ENCODE peak calls at places on chromosomes 12 and 14, in five cellular contexts. B is mammary epithelial cell, L is neural progenitor cell, M is endothelial cell of umbilical vein, A is astrocyte. O is an unnamed sample.

GRCh38 chr12:64889434-64890216 is 65.2 kb downstream of the TBC1D30 start:
- DNase-seq in A (no peak), B (no peak), M (no peak), L (no peak), O (no peak)

GRCh38 chr14:21011136-21011535 is 12.0 kb downstream of the SLC39A2 start:
- DNase-seq in L (no peak), B (no peak), M (no peak), A (no peak), O (no peak)

GRCh38 chr12:7322599-7322998 is 18.7 kb downstream of the ACSM4 start:
- DNase-seq in B (no peak), M (no peak), L (no peak), A (no peak), O (no peak)

GRCh38 chr12:45192041-45192695 is 23.7 kb upstream of the ANO6 start:
- DNase-seq in B (peak; percentile 57), M (peak; percentile 85), L (peak; percentile 9), A (peak; percentile 76), O (peak; percentile 50)

GRCh38 chr12:111444314-111444705 is 38.6 kb downstream of the SH2B3 start:
- DNase-seq in B (peak; percentile 27), L (no peak), A (peak; percentile 64), M (no peak), O (peak; percentile 72)

GRCh38 chr14:36600431-36600830 is 18.0 kb upstream of the NKX2-8 start:
- DNase-seq in A (no peak), L (peak; percentile 35), B (no peak), M (no peak), O (no peak)

GRCh38 chr12:92077530-92077929 is 68.1 kb downstream of the BTG1 start:
- DNase-seq in B (no peak), L (no peak), A (no peak), M (no peak), O (no peak)

GRCh38 chr12:12392428-12392827 is 35.5 kb downstream of the BORCS5 start:
- DNase-seq in B (no peak), M (no peak), L (no peak), A (no peak), O (peak; percentile 31)

GRCh38 chr14:56603648-56604047 is 24.1 kb downstream of the TMEM260 start:
- DNase-seq in L (no peak), M (no peak), A (no peak), B (no peak), O (no peak)

GRCh38 chr12:101209319-101210302 is at the start of gene SLC5A8:
- DNase-seq in L (peak; percentile 77), B (peak; percentile 2), M (no peak), A (no peak), O (peak; percentile 36)

GRCh38 chr14:95141684-95142083 is 15.6 kb downstream of the DICER1 start:
- DNase-seq in L (no peak), A (no peak), M (no peak), B (no peak), O (no peak)

GRCh38 chr12:27521981-27522380 is 2.0 kb upstream of the PPFIBP1 start:
- DNase-seq in A (no peak), M (no peak), B (no peak), L (no peak), O (no peak)

GRCh38 chr12:6778212-6778570 is 5.9 kb downstream of the LAG3 start:
- DNase-seq in A (no peak), L (peak; percentile 57), M (no peak), B (no peak), O (peak; percentile 90)

GRCh38 chr14:68801631-68802030 is 8.8 kb upstream of the ZFP36L1 start:
- DNase-seq in M (no peak), L (no peak), B (no peak), A (no peak), O (no peak)

GRCh38 chr14:90136904-90137303 is 75.1 kb downstream of the KCNK13 start:
- DNase-seq in L (no peak), B (no peak), M (peak; percentile 52), A (no peak), O (no peak)

GRCh38 chr12:21456291-21456780 is 18.9 kb downstream of the PYROXD1 start:
- DNase-seq in M (no peak), A (no peak), L (no peak), B (peak; percentile 6), O (no peak)

GRCh38 chr14:32703246-32703645 is 235.4 kb upstream of the NPAS3 start:
- DNase-seq in M (peak; percentile 20), A (peak; percentile 54), L (no peak), B (no peak), O (no peak)

GRCh38 chr14:64654931-64655330 is 49.3 kb upstream of the PLEKHG3 start:
- DNase-seq in A (no peak), L (no peak), B (no peak), M (no peak), O (no peak)

GRCh38 chr12:100753837-100754236 is 40.7 kb upstream of the ANO4 start:
- DNase-seq in M (no peak), L (no peak), A (peak; percentile 3), B (peak; percentile 99), O (no peak)

GRCh38 chr12:128790221-128790620 is 33.5 kb downstream of the SLC15A4 start:
- DNase-seq in A (no peak), B (no peak), L (no peak), M (no peak), O (no peak)

GRCh38 chr12:59086124-59086523 is 165.8 kb upstream of the LRIG3 start:
- DNase-seq in L (no peak), A (peak; percentile 59), M (peak; percentile 18), B (no peak), O (no peak)

GRCh38 chr14:75825147-75825592 is 156.6 kb downstream of the TGFB3 start:
- DNase-seq in M (peak; percentile 31), L (no peak), A (no peak), B (no peak), O (no peak)

GRCh38 chr12:23810327-23810902 is 139.1 kb downstream of the SOX5 start:
- DNase-seq in L (no peak), A (no peak), B (no peak), M (no peak), O (no peak)

GRCh38 chr14:35044939-35045797 is 904 bp upstream of the FAM177A1 start:
- DNase-seq in M (no peak), L (no peak), A (peak; percentile 56), B (no peak), O (peak; percentile 87)

GRCh38 chr12:7017870-7018349 is 366 bp downstream of the LPCAT3 start:
- DNase-seq in M (no peak), L (no peak), B (no peak), A (no peak), O (peak; percentile 83)

GRCh38 chr14:23186913-23187654 is 3.6 kb upstream of the SLC7A8 start:
- DNase-seq in B (peak; percentile 44), L (peak; percentile 63), A (peak; percentile 43), M (peak; percentile 81), O (peak; percentile 85)

GRCh38 chr12:73798523-73798922 is 739.1 kb upstream of the ATXN7L3B start:
- DNase-seq in L (no peak), A (no peak), M (no peak), B (no peak), O (no peak)

GRCh38 chr12:96483116-96483515 is 6.3 kb upstream of the CFAP54 start:
- DNase-seq in A (no peak), L (no peak), M (no peak), B (no peak), O (no peak)

GRCh38 chr12:116731801-116732200 is 6.1 kb downstream of the SPRING1 start:
- DNase-seq in L (no peak), B (no peak), M (no peak), A (no peak), O (no peak)

GRCh38 chr12:41888285-41888684 is 256.4 kb downstream of the GXYLT1 start:
- DNase-seq in B (no peak), A (no peak), L (no peak), M (no peak), O (no peak)

GRCh38 chr12:26124491-26125450 is at the start of gene BHLHE41:
- DNase-seq in A (peak; percentile 76), L (peak; percentile 76), B (peak; percentile 83), M (peak; percentile 23), O (peak; percentile 90)

DNA sequence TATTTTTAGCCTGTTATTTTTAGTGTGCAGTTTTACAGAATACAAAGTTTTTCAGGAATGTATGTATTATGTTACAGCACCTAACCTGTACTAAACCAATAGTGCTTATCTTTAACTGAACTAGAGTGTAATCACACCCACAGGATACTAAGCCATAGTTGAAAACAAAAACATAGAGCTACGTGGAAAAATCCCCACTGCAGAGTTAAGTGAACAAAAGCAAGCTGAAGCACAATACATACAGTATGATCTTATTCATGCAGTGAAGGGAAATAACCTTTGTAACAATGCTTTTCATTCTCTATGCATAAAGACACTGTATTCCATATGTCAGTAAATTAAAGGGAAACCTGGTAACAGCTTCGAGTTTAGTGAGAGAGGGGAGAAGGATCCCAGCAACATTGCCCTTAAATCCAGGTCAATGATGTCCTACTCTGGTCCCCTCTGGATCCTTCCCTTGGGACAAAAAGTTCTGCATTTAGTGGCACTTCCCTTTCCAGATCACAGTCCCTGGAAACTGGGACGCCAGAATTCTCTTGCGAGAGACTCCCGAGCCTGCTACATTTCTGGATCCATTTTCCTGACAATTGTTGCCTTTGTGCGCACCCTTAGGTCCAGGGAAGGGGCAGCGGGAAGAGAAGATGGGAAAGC is 121.3 kb upstream of the CCND2 start:
- DNase-seq in M (no peak), A (no peak), B (no peak), L (no peak), O (no peak)
- TF ChIP-seq CTCF in M (no peak), A (no peak), B (no peak), L (no peak), O (no peak)

DNA sequence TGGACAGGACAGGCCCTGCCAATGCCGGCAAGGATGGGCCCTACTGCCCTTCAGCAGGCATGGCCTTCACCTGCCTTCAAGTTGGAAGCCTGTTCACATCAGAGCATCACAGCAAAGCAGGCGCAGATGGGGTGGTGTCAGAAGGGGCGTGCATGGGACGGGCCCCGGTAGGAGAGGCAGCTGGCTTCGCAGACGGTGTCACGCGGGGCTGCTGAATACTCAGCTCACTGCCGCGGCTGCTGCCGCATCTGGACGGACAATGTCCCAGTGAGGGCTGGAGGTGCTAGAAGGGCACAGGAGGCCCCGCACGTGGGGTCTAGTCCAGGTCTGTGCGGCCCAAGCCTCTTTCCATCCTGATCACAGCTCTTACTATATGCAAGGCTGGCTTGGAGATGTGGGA is 42.1 kb downstream of the LRCOL1 start:
- DNase-seq in M (no peak), A (no peak), B (no peak), L (no peak), O (no peak)
- H4K20me1 ChIP-seq in M (peaks cover 2% of the 10 kb centered on the region), A (peaks cover 44% of the 10 kb centered on the region), B (no peaks in the 10 kb centered on the region), L (peaks cover 88% of the 10 kb centered on the region), O (no peaks in the 10 kb centered on the region)

DNA sequence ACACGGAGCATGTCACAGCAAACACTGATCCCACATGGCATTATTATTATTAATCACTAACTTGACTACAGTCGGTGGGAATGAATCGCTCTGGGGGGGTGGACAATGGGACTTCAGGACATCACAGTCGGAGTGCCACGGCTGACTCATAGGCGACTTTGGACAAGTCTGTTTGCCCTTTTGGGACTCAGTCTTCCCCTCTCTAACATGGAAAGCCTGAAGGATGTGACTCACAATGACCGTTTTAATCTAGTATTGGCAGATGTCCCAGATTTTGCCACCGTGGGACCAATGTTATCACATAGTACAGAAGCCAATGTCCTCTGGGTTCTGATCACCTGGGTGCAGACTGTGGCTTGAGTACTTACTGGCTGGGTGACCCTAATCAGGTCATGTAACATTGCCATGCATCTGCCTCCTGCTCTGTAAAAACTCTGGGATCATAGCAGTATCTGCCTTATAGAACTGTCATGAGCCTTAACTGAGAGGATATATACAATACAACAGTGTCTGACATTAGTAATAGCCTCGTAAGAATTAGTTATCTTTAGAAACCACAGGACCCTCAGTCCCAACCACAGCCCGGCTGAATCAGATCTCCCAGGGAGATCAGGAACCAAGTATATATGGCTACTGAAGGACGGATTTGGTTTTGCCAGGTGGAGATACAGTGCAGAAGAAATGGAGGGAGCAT is 362.6 kb downstream of the BCL11B start:
- DNase-seq in B (peak; percentile 95), M (no peak), L (no peak), A (peak; percentile 72), O (no peak)
- H3K4me2 ChIP-seq in B (peak overlapping the region; percentile 39), M (no peak overlapping the region), L (no peak overlapping the region), A (peak overlapping the region; percentile 72), O (no peak overlapping the region)

GRCh38 chr12:19129486-19130223 is at the start of gene PLEKHA5:
- DNase-seq in A (peak; percentile 51), M (peak; percentile 31), B (peak; percentile 63), L (peak; percentile 91), O (peak; percentile 97)
- TF ChIP-seq CTCF in A (no peak), M (no peak), B (no peak), L (no peak), O (no peak)

O was measured in osteoblast.